ENCODE peak calls at places on chromosomes 11 and 22, in seven cellular contexts. S is testis, I is AG04450, E is lung, H is HL-60, O is lower lobe of right lung, L is PC-9. V is an unnamed sample.

GRCh38 chr11:11229691-11230090 is 123.4 kb downstream of the CSNK2A3 start:
- DNase-seq in S (no peak), I (no peak), E (no peak), H (no peak), O (no peak), L (no peak), V (peak; percentile 28)

GRCh38 chr22:49737101-49737551 is 90.5 kb downstream of the BRD1 start:
- DNase-seq in S (no peak), I (no peak), E (no peak), H (no peak), O (no peak), L (no peak), V (no peak)

GRCh38 chr11:17736921-17737817 is 2.6 kb downstream of the KCNC1 start:
- DNase-seq in S (no peak), I (no peak), E (no peak), H (no peak), O (no peak), L (no peak), V (no peak)

GRCh38 chr11:11618973-11619435 is 2.8 kb downstream of the GALNT18 start:
- DNase-seq in S (no peak), I (no peak), E (no peak), H (no peak), O (no peak), L (no peak), V (no peak)

GRCh38 chr11:121649798-121650197 is 197.0 kb upstream of the SORL1-AS1 start:
- DNase-seq in S (no peak), I (no peak), E (no peak), H (no peak), O (no peak), L (no peak), V (no peak)

GRCh38 chr11:83195176-83195531 is 1.6 kb downstream of the ANKRD42 start:
- DNase-seq in S (no peak), I (no peak), E (no peak), H (no peak), O (no peak), L (no peak), V (no peak)

GRCh38 chr11:58675344-58676155 is 53.1 kb downstream of the CNTF start:
- DNase-seq in S (peak; percentile 92), I (peak; percentile 26), E (peak; percentile 67), H (peak; percentile 67), O (peak; percentile 75), L (peak; percentile 76), V (no peak)

GRCh38 chr11:35546317-35546716 is 20.9 kb upstream of the PAMR1 start:
- DNase-seq in S (no peak), I (no peak), E (no peak), H (no peak), O (no peak), L (no peak), V (no peak)

GRCh38 chr11:4459470-4459869 is 10.4 kb downstream of the OR52K2 start:
- DNase-seq in S (peak; percentile 27), I (no peak), E (peak; percentile 36), H (peak; percentile 92), O (peak; percentile 60), L (no peak), V (no peak)

GRCh38 chr22:39965749-39966148 is 5.6 kb downstream of the TMA7B start:
- DNase-seq in S (no peak), I (no peak), E (no peak), H (no peak), O (no peak), L (no peak), V (no peak)

GRCh38 chr11:66717925-66718319 is 11.1 kb downstream of the SPTBN2 start:
- DNase-seq in S (no peak), I (no peak), E (no peak), H (no peak), O (no peak), L (peak; percentile 27), V (no peak)

GRCh38 chr11:6530848-6531247 is 33.8 kb downstream of the DNHD1 start:
- DNase-seq in S (no peak), I (no peak), E (no peak), H (no peak), O (no peak), L (no peak), V (no peak)

GRCh38 chr22:35452810-35453743 is 53.1 kb downstream of the MCM5 start:
- DNase-seq in S (no peak), I (no peak), E (no peak), H (no peak), O (no peak), L (no peak), V (no peak)

GRCh38 chr11:120646206-120646605 is 134.7 kb downstream of the GRIK4 start:
- DNase-seq in S (no peak), I (no peak), E (no peak), H (no peak), O (no peak), L (no peak), V (no peak)

GRCh38 chr11:43930868-43931716 is 11.3 kb upstream of the C11orf96 start:
- DNase-seq in S (no peak), I (no peak), E (no peak), H (no peak), O (no peak), L (no peak), V (peak; percentile 56)

GRCh38 chr11:119585038-119585666 is 143.8 kb downstream of the NECTIN1 start:
- DNase-seq in S (peak; percentile 19), I (no peak), E (no peak), H (no peak), O (no peak), L (peak; percentile 83), V (peak; percentile 64)

GRCh38 chr11:75896843-75897419 is 81.9 kb downstream of the UVRAG start:
- DNase-seq in S (no peak), I (peak; percentile 7), E (no peak), H (no peak), O (no peak), L (no peak), V (no peak)

GRCh38 chr11:68206211-68206610 is 6.9 kb downstream of the KMT5B start:
- DNase-seq in S (no peak), I (no peak), E (no peak), H (peak; percentile 54), O (no peak), L (peak; percentile 34), V (no peak)

GRCh38 chr11:79047356-79047755 is 393.5 kb downstream of the TENM4 start:
- DNase-seq in S (no peak), I (no peak), E (no peak), H (no peak), O (no peak), L (no peak), V (no peak)

GRCh38 chr11:79045018-79045787 is 395.6 kb downstream of the TENM4 start:
- DNase-seq in S (no peak), I (no peak), E (no peak), H (no peak), O (no peak), L (no peak), V (no peak)

GRCh38 chr11:79044211-79044610 is 396.6 kb downstream of the TENM4 start:
- DNase-seq in S (no peak), I (no peak), E (no peak), H (no peak), O (no peak), L (no peak), V (no peak)

GRCh38 chr11:79046365-79046764 is 394.5 kb downstream of the TENM4 start:
- DNase-seq in S (no peak), I (no peak), E (no peak), H (no peak), O (no peak), L (no peak), V (no peak)

DNA sequence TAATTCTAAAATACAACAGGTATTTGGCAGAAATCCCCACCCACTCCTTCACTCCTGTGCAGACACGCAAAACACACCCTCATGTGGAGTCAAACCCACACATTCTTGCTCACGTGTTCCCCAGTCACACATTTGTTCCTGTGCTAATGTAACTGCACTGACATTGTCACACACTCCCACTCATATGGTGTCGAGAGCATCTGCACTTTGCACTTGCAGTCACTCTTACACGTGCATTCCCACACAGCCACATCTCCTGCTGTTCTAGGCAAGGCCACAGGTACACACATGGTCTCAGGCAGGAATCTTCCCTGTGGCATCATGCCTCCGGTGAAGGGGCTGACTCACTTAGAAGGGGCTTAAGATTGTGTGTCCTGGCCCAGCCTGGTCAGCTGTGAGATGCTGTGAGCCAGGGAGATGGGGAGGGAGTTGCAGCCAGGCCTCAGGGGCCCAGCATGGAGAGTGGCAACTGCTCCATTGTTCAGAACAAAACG is 395.0 kb downstream of the TENM4 start:
- DNase-seq in S (no peak), I (no peak), E (no peak), H (no peak), O (no peak), L (no peak), V (no peak)
- TF ChIP-seq CTCF in S (no peak), I (no peak), E (no peak), H (no peak), O (no peak), L (no peak), V (no peak)

DNA sequence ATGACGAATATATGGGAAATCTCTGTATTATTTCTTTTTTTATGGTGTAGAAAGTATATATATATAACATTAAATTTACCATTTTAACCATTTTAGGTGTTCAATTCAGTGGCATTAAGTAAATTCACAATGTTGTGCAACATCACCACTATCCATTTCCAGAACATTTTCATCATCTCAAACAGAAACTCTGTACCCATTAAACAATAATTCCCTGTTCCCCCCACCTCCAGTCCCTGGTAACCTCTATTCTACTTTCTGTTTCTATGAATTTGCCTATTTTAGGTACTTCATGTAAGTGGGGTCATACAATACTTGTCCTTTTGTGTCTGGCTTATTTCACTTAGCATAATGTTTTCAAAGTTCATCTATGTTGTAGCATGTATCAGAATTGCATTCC is 15.3 kb upstream of the PTS start:
- DNase-seq in S (no peak), I (no peak), E (no peak), H (no peak), O (no peak), L (no peak), V (no peak)
- TF ChIP-seq CTCF in S (no peak), I (no peak), E (no peak), H (no peak), O (no peak), L (no peak), V (no peak)

DNA sequence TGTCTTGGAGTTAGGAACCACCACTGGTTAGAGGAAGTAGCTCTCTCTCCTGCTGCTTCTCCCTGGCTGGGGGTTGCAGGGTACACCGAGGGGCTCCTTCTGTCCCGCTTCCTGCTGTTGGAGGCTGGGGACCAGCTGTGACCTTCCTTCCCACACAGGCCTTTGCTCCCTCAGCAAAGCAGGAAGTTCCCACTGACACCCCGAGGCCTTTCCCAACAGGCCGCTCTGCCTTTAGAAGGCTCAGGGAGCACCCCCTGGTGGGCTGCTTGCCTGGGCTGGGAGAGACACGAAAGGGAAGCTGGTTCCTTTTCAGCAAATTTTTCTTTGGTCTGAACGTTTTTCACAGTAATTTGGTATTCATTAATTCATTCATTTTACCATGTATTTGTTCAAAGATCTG is 527.9 kb upstream of the B3GAT1 start:
- DNase-seq in S (no peak), I (no peak), E (no peak), H (peak; percentile 7), O (no peak), L (no peak), V (no peak)
- TF ChIP-seq CTCF in S (no peak), I (no peak), E (no peak), H (no peak), O (no peak), L (no peak), V (no peak)

DNA sequence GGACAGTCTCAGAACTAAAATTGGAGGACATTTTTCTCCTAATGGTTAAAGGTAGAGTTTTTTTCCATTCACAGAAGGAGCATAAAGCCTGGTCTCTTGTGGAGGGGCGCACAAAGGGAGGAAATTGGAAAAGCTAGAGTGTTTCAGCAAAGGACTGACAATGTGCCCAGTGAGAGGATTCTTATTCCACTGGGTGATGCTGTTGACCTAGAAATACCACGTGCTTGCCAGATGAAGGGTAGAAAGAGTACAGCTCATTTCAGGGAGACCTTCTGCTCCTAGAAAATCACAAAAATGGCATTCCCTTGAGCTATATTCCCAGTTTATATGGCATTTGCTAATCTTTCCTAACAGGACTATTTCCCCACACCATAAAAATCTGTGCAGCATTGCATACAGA is 21.1 kb downstream of the MS4A6E start:
- DNase-seq in S (no peak), I (no peak), E (no peak), H (no peak), O (no peak), L (no peak), V (no peak)
- TF ChIP-seq CTCF in S (no peak), I (no peak), E (no peak), H (no peak), O (no peak), L (no peak), V (no peak)

V was measured in coronary artery.